ENCODE peak calls at places on chromosomes 4 and X, in eight cellular contexts. A, F, X, B, Y, Z, L and I are unnamed samples.

GRCh38 chr4:132683957-132684356 is 465.1 kb upstream of the PCDH10 start:
- DNase-seq in A (no peak), F (no peak), X (no peak), B (no peak), Y (no peak), Z (no peak), L (no peak), I (no peak)

GRCh38 chr4:24514808-24515207 is 69.5 kb downstream of the DHX15 start:
- DNase-seq in A (no peak), F (no peak), X (no peak), B (no peak), Y (no peak), Z (no peak), L (no peak), I (no peak)

GRCh38 chr4:173461170-173461569 is 62.3 kb upstream of the SCRG1 start:
- DNase-seq in A (no peak), F (no peak), X (no peak), B (peak), Y (no peak), Z (no peak), L (no peak), I (no peak)

GRCh38 chr4:187908079-187908501 is 87.5 kb upstream of the ZFP42 start:
- DNase-seq in A (no peak), F (no peak), X (no peak), B (peak), Y (no peak), Z (no peak), L (peak), I (no peak)

GRCh38 chrX:150512426-150512825 is 56.0 kb upstream of the MTM1 start:
- DNase-seq in A (no peak), F (no peak), X (no peak), B (no peak), Y (no peak), Z (no peak), L (no peak), I (no peak)

GRCh38 chrX:1351981-1352714 is 15.6 kb downstream of the IL3RA start:
- DNase-seq in A (no peak), F (peak), X (no peak), B (no peak), Y (no peak), Z (no peak), L (no peak), I (no peak)

GRCh38 chrX:84187501-84188319 is at the start of gene RPS6KA6:
- DNase-seq in A (peak), F (peak), X (peak), B (peak), Y (no peak), Z (peak), L (peak), I (no peak)

GRCh38 chr4:108601517-108601916 is 18.9 kb upstream of the RPL34 start:
- DNase-seq in A (no peak), F (no peak), X (no peak), B (no peak), Y (no peak), Z (no peak), L (no peak), I (no peak)

GRCh38 chrX:41382699-41383645 is 49.0 kb downstream of the DDX3X start:
- DNase-seq in A (no peak), F (no peak), X (no peak), B (peak), Y (peak), Z (peak), L (peak), I (no peak)

GRCh38 chr4:153401501-153401900 is 57.0 kb downstream of the MND1 start:
- DNase-seq in A (no peak), F (no peak), X (no peak), B (no peak), Y (no peak), Z (no peak), L (no peak), I (no peak)